ENCODE peak calls at places on chromosomes 6 and 20, in five cellular contexts. A is SK-N-SH, U is A549, S is IMR-90, G is K562. P is an unnamed sample.

GRCh38 chr6:23003671-23004598 is 434.6 kb downstream of the HDGFL1 start:
- DNase-seq in G (no peak), S (peak; percentile 86), U (no peak), A (peak; percentile 24), P (no peak)

GRCh38 chr6:167337675-167338449 is 13.0 kb downstream of the TTLL2 start:
- DNase-seq in G (no peak), U (no peak), S (no peak), A (no peak), P (no peak)

GRCh38 chr20:54377992-54378773 is 97.2 kb upstream of the DOK5 start:
- DNase-seq in U (no peak), S (no peak), G (no peak), A (no peak), P (no peak)

GRCh38 chr6:138238368-138238767 is 20.1 kb upstream of the PBOV1 start:
- DNase-seq in S (no peak), U (no peak), G (no peak), A (no peak), P (no peak)

GRCh38 chr20:32236819-32237218 is 29.1 kb downstream of the POFUT1 start:
- DNase-seq in U (no peak), A (no peak), G (no peak), S (no peak), P (no peak)

GRCh38 chr20:22430154-22430745 is 154.1 kb downstream of the FOXA2 start:
- DNase-seq in G (peak; percentile 44), U (peak; percentile 92), A (no peak), S (no peak), P (no peak)

GRCh38 chr6:131009790-131010189 is 53.3 kb downstream of the EPB41L2 start:
- DNase-seq in S (no peak), U (no peak), G (no peak), A (no peak), P (no peak)

GRCh38 chr6:139080255-139080920 is 51.8 kb downstream of the ABRACL start:
- DNase-seq in S (no peak), U (no peak), A (no peak), G (no peak), P (no peak)

GRCh38 chr20:4216142-4216735 is 200.9 kb upstream of the RNF24 start:
- DNase-seq in G (no peak), A (no peak), S (peak; percentile 38), U (no peak), P (no peak)

GRCh38 chr20:9467995-9468394 is 46.4 kb upstream of the LAMP5 start:
- DNase-seq in S (no peak), U (peak; percentile 16), G (peak; percentile 8), A (peak; percentile 44), P (no peak)

GRCh38 chr6:100203391-100203790 is 209.4 kb upstream of the MCHR2 start:
- DNase-seq in G (no peak), U (peak; percentile 25), S (peak; percentile 97), A (no peak), P (no peak)

GRCh38 chr6:64996301-64996700 is 710.7 kb downstream of the EYS start:
- DNase-seq in G (no peak), A (no peak), S (no peak), U (no peak), P (no peak)

GRCh38 chr6:14985366-14985765 is 260.5 kb upstream of the JARID2 start:
- DNase-seq in U (no peak), S (no peak), G (no peak), A (no peak), P (no peak)

GRCh38 chr6:16669227-16669626 is 92.0 kb downstream of the ATXN1 start:
- DNase-seq in S (peak; percentile 65), A (no peak), U (no peak), G (no peak), P (no peak)

GRCh38 chr20:44683263-44684046 is 31.7 kb upstream of the CCN5 start:
- DNase-seq in S (peak; percentile 42), G (peak; percentile 75), A (peak; percentile 75), U (peak; percentile 91), P (peak; percentile 45)

GRCh38 chr20:11794525-11794924 is 123.2 kb upstream of the BTBD3 start:
- DNase-seq in U (no peak), G (no peak), A (no peak), S (no peak), P (no peak)

GRCh38 chr20:11791316-11792228 is 126.1 kb upstream of the BTBD3 start:
- DNase-seq in A (no peak), S (no peak), U (no peak), G (no peak), P (no peak)

GRCh38 chr20:11786108-11786507 is 131.6 kb upstream of the BTBD3 start:
- DNase-seq in G (no peak), S (no peak), U (no peak), A (no peak), P (no peak)

GRCh38 chr20:11792229-11792953 is 125.3 kb upstream of the BTBD3 start:
- DNase-seq in G (no peak), U (no peak), A (no peak), S (no peak), P (no peak)

DNA sequence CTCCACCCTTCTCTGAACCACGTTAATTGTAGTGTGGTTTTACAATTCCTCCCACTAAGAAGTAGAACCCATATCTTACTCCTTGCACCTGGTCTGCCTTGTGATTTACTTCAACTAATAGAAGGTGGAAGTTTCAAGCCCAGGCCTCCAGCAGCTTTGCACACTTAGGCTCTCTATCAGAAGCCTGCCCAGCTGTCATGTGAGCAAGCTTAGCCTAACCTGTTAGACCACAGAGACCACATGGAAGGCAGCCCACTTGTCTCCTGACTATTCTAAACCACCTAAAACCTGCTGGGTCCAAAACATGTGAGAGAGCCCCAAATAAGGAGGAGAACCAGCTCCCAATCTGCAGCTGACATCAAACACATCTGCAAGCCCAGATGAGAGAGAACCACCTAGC is 127.6 kb upstream of the BTBD3 start:
- DNase-seq in U (no peak), S (no peak), A (no peak), G (no peak), P (no peak)
- TF ChIP-seq RCOR1 in U (no peak), S (no peak), A (no peak), G (no peak), P (no peak)

GRCh38 chr6:98044791-98045190 is 761.8 kb upstream of the MMS22L start:
- DNase-seq in S (no peak), A (no peak), G (no peak), U (no peak), P (no peak)
- TF ChIP-seq RCOR1 in S (no peak), A (no peak), G (no peak), U (no peak), P (no peak)

GRCh38 chr6:12560315-12560714 is 156.3 kb upstream of the PHACTR1 start:
- DNase-seq in U (no peak), S (no peak), A (no peak), G (no peak), P (no peak)

GRCh38 chr6:12557760-12558159 is 158.8 kb upstream of the PHACTR1 start:
- DNase-seq in A (no peak), U (no peak), S (no peak), G (no peak), P (no peak)

GRCh38 chr6:12555781-12556180 is 160.8 kb upstream of the PHACTR1 start:
- DNase-seq in S (no peak), U (no peak), A (no peak), G (no peak), P (no peak)

GRCh38 chr6:12555267-12555666 is 161.3 kb upstream of the PHACTR1 start:
- DNase-seq in G (no peak), S (peak; percentile 61), A (no peak), U (no peak), P (no peak)
- TF ChIP-seq RCOR1 in G (no peak), S (no peak), A (no peak), U (no peak), P (no peak)

GRCh38 chr20:62739581-62740285 is 31.1 kb downstream of the NTSR1 start:
- DNase-seq in S (no peak), G (no peak), U (no peak), A (no peak), P (no peak)
- TF ChIP-seq RCOR1 in S (no peak), G (no peak), U (no peak), A (no peak), P (no peak)

GRCh38 chr6:48087448-48087847 is 23.5 kb downstream of the PTCHD4 start:
- DNase-seq in U (no peak), A (no peak), S (peak; percentile 23), G (no peak), P (no peak)
- TF ChIP-seq RCOR1 in U (no peak), A (no peak), S (no peak), G (no peak), P (no peak)

GRCh38 chr6:157383471-157383870 is 2.5 kb downstream of the ZDHHC14 start:
- DNase-seq in A (no peak), S (no peak), U (no peak), G (no peak), P (no peak)

GRCh38 chr6:157381631-157382621 is 936 bp downstream of the ZDHHC14 start:
- DNase-seq in G (peak; percentile 76), A (peak; percentile 81), U (peak; percentile 28), S (peak; percentile 47), P (no peak)

GRCh38 chr6:157379656-157380457 is 1.1 kb upstream of the ZDHHC14 start:
- DNase-seq in A (peak; percentile 90), G (peak; percentile 89), S (peak; percentile 87), U (peak; percentile 56), P (peak; percentile 65)

GRCh38 chr6:157380779-157381561 is at the start of gene ZDHHC14:
- DNase-seq in U (peak; percentile 39), S (peak; percentile 80), G (peak; percentile 87), A (peak; percentile 90), P (peak; percentile 35)

GRCh38 chr6:157380458-157380778 is 572 bp upstream of the ZDHHC14 start:
- DNase-seq in G (peak; percentile 37), U (no peak), A (peak; percentile 76), S (no peak), P (no peak)
- TF ChIP-seq RCOR1 in G (no peak), U (no peak), A (no peak), S (no peak), P (no peak)

GRCh38 chr6:142303191-142303564 is 1.4 kb downstream of the ADGRG6 start:
- DNase-seq in A (no peak), U (no peak), G (no peak), S (peak; percentile 14), P (no peak)
- TF ChIP-seq RCOR1 in A (no peak), U (no peak), G (no peak), S (no peak), P (no peak)

DNA sequence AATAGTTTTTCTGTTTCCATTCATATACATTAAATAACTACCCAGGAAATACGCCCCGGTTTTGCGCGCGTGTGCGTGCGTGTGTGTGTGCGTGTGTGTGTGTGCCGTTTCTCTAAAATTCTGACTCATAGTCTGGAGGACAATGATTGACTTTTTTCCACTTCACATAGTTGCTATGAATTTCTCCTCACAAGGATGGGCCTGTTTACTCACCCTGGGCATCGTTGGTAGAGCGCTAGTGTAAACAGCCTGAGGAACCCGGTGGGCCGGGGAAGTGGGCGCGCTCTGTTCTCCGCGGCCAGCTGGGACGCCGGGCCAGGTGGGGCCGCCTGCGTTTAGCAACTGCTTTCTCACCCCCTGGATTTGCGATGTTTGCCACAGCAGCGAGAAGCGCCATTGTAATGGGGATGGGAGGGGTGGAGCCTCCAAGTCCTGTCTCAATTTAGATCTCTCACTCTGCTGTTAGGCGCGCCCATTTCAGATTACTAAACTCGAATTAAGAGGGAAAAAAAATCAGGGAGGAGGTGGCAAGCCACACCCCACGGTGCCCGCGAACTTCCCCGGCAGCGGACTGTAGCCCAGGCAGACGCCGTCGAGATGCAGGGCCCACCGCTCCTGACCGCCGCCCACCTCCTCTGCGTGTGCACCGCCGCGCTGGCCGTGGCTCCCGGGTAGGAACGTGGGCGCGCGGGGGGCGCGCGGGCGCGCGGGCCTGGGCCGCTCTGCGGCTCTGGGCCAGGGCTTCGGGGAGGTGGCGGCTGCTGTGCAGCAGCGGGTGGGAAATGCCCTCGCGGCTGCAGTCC is at the start of gene CD109:
- DNase-seq in G (no peak), U (peak; percentile 65), S (peak; percentile 73), A (peak; percentile 49), P (no peak)
- TF ChIP-seq RCOR1 in G (no peak), U (no peak), S (no peak), A (no peak), P (no peak)

GRCh38 chr20:42341654-42342053 is 723.5 kb upstream of the CHD6 start:
- DNase-seq in U (no peak), A (no peak), G (no peak), S (no peak), P (no peak)
- TF ChIP-seq RCOR1 in U (no peak), A (no peak), G (no peak), S (no peak), P (no peak)

P was measured in GM12878.